ENCODE peak calls at places on chromosomes 16 and 17, in four cellular contexts. Z is Peyer's patch, T is tibial nerve, W is lung. H is an unnamed sample.

GRCh38 chr17:7837375-7838290 is 3.6 kb downstream of the KDM6B start:
- DNase-seq in Z (no peak), W (no peak), T (no peak), H (no peak)

GRCh38 chr17:68310141-68310540 is 18.8 kb downstream of the ARSG start:
- DNase-seq in W (no peak), T (no peak), Z (no peak), H (no peak)

GRCh38 chr16:66511615-66512500 is 38.1 kb downstream of the TK2 start:
- DNase-seq in T (no peak), W (no peak), Z (peak; percentile 58), H (no peak)

GRCh38 chr17:22142091-22142490 is 449.8 kb downstream of the KCNJ18 start:
- DNase-seq in W (no peak), T (no peak), Z (no peak), H (no peak)

GRCh38 chr17:17724307-17724921 is 43.2 kb downstream of the RAI1 start:
- DNase-seq in Z (no peak), T (no peak), W (no peak), H (no peak)

GRCh38 chr16:51818342-51818944 is 667.4 kb upstream of the SALL1 start:
- DNase-seq in T (no peak), Z (no peak), W (no peak), H (peak; percentile 35)

GRCh38 chr17:81086789-81087551 is 52.0 kb downstream of the BAIAP2 start:
- DNase-seq in Z (no peak), T (no peak), W (no peak), H (peak; percentile 26)

GRCh38 chr17:40121191-40121885 is 433 bp upstream of the MSL1 start:
- DNase-seq in T (no peak), Z (peak; percentile 60), W (peak; percentile 42), H (no peak)

GRCh38 chr17:63963123-63963522 is 9.6 kb downstream of the SCN4A start:
- DNase-seq in W (no peak), Z (no peak), T (no peak), H (no peak)

GRCh38 chr17:63960006-63960405 is 12.7 kb downstream of the SCN4A start:
- DNase-seq in W (no peak), Z (no peak), T (no peak), H (no peak)

GRCh38 chr17:63962298-63962744 is 10.4 kb downstream of the SCN4A start:
- DNase-seq in W (no peak), T (no peak), Z (no peak), H (no peak)

GRCh38 chr17:63960430-63960829 is 12.3 kb downstream of the SCN4A start:
- DNase-seq in W (no peak), Z (no peak), T (no peak), H (no peak)

DNA sequence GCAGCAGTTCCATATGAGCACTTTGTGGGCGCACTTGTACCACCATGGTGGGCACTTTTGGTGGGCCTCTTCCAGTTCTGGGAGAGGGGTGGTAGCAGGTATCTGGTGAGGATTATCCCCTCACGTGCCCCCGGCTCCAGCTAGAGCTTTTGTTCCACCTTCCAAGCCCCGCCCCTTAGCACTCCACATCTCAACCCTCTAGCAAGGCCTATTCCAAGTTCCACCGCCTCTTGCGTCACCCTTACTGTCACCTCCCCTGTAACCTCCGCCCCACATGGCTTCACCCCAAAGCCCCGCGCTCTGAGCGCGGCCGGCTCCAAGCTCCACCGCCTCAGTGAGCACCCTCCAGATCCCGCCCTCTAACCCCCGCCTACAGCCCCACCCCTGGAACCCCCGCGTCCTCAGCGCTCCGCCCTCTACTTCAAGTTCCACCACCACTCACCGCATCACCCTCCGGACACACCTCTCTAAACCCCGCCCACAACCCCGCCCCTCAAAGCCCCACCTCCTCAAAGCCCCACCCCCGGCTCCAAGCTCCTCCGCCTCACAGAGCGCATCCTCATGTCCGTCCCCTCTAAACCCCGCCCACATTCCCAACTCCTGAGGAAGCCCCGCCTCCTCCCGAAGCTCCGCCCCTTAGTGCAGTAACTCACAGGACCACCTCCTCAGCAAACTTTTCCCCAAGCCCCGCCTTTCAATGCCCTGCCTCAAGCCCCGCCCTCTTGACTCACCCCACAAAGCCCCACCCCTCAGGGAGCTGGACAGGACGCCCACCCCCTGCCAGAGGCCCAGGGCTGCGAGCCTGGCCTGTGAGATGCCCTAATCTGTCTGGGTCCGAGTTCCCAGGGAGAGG is 11.1 kb downstream of the SCN4A start:
- DNase-seq in Z (peak; percentile 70), W (peak; percentile 76), T (peak; percentile 26), H (peak; percentile 47)
- H3K4me1 ChIP-seq in Z (no peaks in the 10 kb centered on the region), W (peaks cover 4% of the 10 kb centered on the region), T (peaks cover 7% of the 10 kb centered on the region), H (no peaks in the 10 kb centered on the region)

GRCh38 chr16:89190150-89190958 is 10.0 kb downstream of the SLC22A31 start:
- DNase-seq in W (no peak), Z (no peak), T (no peak), H (no peak)

GRCh38 chr16:89185062-89185751 is 13.7 kb downstream of the CDH15 start:
- DNase-seq in W (no peak), Z (no peak), T (no peak), H (peak; percentile 41)

GRCh38 chr16:89189358-89190025 is 10.8 kb downstream of the SLC22A31 start:
- DNase-seq in W (no peak), Z (no peak), T (no peak), H (no peak)

GRCh38 chr16:89187337-89188063 is 12.8 kb downstream of the SLC22A31 start:
- DNase-seq in Z (no peak), T (no peak), W (no peak), H (peak; percentile 44)

DNA sequence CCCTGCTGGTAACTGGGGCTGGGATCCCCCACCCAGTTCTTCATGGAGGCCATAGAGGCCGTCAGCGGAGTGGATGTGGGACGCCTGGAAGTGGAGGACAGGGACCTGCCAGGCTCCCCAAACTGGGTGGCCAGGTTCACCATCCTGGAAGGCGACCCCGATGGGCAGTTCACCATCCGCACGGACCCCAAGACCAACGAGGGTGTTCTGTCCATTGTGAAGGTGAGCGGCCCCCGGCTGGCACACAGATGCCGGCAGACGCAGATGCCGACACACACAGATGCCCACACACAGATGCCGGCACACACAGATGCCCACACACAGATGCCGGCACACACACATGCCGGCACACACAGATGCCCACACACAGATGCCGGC is 12.3 kb downstream of the SLC22A31 start:
- DNase-seq in Z (no peak), T (no peak), W (no peak), H (no peak)
- H3K4me1 ChIP-seq in Z (no peaks in the 10 kb centered on the region), T (peaks cover 8% of the 10 kb centered on the region), W (no peaks in the 10 kb centered on the region), H (peaks cover 5% of the 10 kb centered on the region)

DNA sequence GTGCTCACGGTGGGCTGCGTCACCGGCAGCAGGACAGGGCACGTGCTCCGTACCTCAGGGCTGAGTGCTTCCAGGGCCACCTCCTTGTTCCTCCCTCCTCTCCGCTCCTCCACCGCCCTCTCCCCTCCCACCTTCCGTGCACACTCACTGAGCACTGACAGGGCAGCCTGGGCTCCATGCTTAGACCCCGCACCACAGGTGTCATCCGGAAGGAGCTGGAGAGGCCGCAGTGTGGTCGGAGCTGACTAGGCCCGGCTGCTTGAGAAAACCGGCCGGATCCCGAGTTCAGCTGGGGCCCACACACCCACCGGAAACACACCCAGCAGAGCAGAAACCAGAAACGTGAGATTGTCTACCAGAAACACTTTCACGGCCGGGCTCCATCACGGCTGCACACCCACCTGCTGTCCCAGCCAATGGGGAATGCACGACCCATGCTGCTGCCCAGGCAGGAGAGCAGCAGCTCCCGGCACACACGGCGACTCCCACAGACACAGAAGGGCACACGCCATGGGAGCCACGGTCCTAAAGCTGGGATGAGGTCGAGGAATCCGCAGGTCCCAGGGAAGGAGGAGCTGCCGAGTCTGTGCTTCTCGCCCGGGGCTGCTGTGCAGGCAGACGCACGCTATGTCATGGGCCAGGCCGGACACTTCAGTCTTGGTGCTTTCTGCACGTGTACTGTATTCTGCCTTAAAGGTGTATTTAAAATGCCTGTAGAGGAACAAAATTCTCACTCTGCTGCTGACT is 55.0 kb upstream of the ZNF469 start:
- DNase-seq in Z (no peak), T (no peak), W (no peak), H (no peak)
- H3K4me1 ChIP-seq in Z (no peaks in the 10 kb centered on the region), T (no peaks in the 10 kb centered on the region), W (peaks cover 1% of the 10 kb centered on the region), H (no peaks in the 10 kb centered on the region)

DNA sequence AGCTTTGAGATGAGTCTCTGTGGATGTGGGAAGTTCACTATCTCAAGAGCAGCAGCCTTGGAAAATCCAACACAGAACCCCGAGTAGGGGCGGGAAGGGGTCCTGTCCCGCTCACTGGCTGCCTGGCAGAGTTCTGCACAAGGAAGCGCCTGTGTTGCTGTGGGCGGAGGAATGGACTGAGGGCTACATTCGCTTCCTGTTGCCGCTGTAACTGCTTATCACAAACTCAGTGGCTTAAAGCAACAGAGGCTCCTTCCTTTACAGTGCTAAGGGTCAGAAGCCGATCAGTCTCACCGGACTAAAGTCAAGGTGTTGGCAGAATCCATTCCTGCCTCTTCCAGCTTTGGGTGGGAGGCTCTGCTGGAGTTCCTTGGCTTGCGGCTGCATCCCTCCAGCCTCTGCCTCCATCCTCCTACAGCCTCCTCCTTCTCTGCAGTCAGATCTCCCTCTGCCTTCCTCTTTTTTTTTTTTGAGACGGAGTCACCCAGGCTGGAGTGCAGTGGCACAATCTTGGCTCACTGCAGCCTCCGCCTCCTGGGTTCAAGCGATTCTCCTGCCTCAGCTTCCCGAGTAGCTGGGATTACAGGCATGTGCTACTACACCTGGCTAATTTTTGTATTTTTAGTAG is 305.3 kb downstream of the SEC14L1 start:
- DNase-seq in W (no peak), Z (peak; percentile 94), T (no peak), H (peak; percentile 83)
- H3K4me1 ChIP-seq in W (peaks cover 43% of the 10 kb centered on the region), Z (peaks cover 19% of the 10 kb centered on the region), T (peaks cover 87% of the 10 kb centered on the region), H (peaks cover 99% of the 10 kb centered on the region)